ENCODE peak calls at places on chromosomes 16 and 17, in four cellular contexts. S is stimulated activated CD4-positive, alpha-beta T cell treated with anti-CD3 and anti-CD28 coated beads, Interleukin-12 subunit alpha, Interleukin-12 subunit beta, amount 100 ng/mL, for 24 hours; X is non-pigmented ciliary epithelial cell; B is tibial artery. R is an unnamed sample.

GRCh38 chr17:45019177-45019711 is 32.2 kb downstream of the DCAKD start:
- DNase-seq in X (no peak), S (peak), B (no peak), R (no peak)

GRCh38 chr16:28902909-28903308 is 22.1 kb downstream of the RABEP2 start:
- DNase-seq in S (no peak), B (no peak), X (no peak), R (no peak)

GRCh38 chr16:27748868-27749546 is 199.1 kb downstream of the KATNIP start:
- DNase-seq in B (peak), S (no peak), X (peak), R (peak)

GRCh38 chr16:83926726-83927397 is 26.2 kb upstream of the OSGIN1 start:
- DNase-seq in S (peak), X (no peak), B (peak), R (peak)

GRCh38 chr17:80805032-80805751 is 186.4 kb upstream of the CHMP6 start:
- DNase-seq in X (no peak), B (peak), S (no peak), R (no peak)

GRCh38 chr17:78993241-78993956 is 13.7 kb upstream of the LGALS3BP start:
- DNase-seq in X (no peak), B (peak), S (peak), R (no peak)

GRCh38 chr17:10357768-10358167 is 15.0 kb downstream of the MYH13 start:
- DNase-seq in X (no peak), B (no peak), S (peak), R (no peak)

GRCh38 chr17:40086150-40087044 is 14.0 kb downstream of the NR1D1 start:
- DNase-seq in X (no peak), S (peak), B (peak), R (no peak)

GRCh38 chr17:47872651-47873161 is 21.7 kb upstream of the SP6 start:
- DNase-seq in S (no peak), X (no peak), B (no peak), R (no peak)

GRCh38 chr17:17073627-17074521 is 31.6 kb downstream of the MPRIP start:
- DNase-seq in X (no peak), S (no peak), B (no peak), R (no peak)

GRCh38 chr16:9102379-9102778 is 10.9 kb downstream of the HAPSTR1 start:
- DNase-seq in S (no peak), B (no peak), X (peak), R (no peak)

GRCh38 chr17:41734139-41734948 is at the start of gene HAP1:
- DNase-seq in X (no peak), B (no peak), S (no peak), R (no peak)

GRCh38 chr16:49617016-49617569 is 238.8 kb downstream of the ZNF423 start:
- DNase-seq in B (no peak), S (no peak), X (no peak), R (no peak)

GRCh38 chr16:81599034-81599744 is 154.6 kb downstream of the CMIP start:
- DNase-seq in B (no peak), X (no peak), S (no peak), R (no peak)

GRCh38 chr16:85428168-85428898 is 184.8 kb upstream of the GSE1 start:
- DNase-seq in S (peak), X (no peak), B (peak), R (no peak)

GRCh38 chr16:63841271-63841670 is 1280.6 kb downstream of the CDH11 start:
- DNase-seq in X (no peak), B (no peak), S (no peak), R (no peak)

GRCh38 chr17:38798614-38799500 is 499 bp downstream of the PIP4K2B start:
- DNase-seq in X (no peak), S (peak), B (peak), R (no peak)

GRCh38 chr17:46851029-46851741 is at the start of gene WNT9B:
- DNase-seq in B (no peak), S (peak), X (no peak), R (no peak)

GRCh38 chr17:3867606-3868005 is 21.6 kb upstream of the NCBP3 start:
- DNase-seq in X (no peak), S (no peak), B (no peak), R (no peak)

GRCh38 chr17:33318241-33318640 is 25.1 kb upstream of the ASIC2 start:
- DNase-seq in S (no peak), B (no peak), X (no peak), R (no peak)

GRCh38 chr17:21242780-21243515 is 10.3 kb downstream of the NATD1 start:
- DNase-seq in B (no peak), S (no peak), X (no peak), R (no peak)

GRCh38 chr17:19646788-19647696 is 1.5 kb upstream of the ALDH3A2 start:
- DNase-seq in X (no peak), B (no peak), S (no peak), R (no peak)

GRCh38 chr17:31533546-31534155 is 142.2 kb downstream of the RAB11FIP4 start:
- DNase-seq in B (no peak), S (no peak), X (peak), R (peak)

GRCh38 chr17:69819316-69820087 is 255.5 kb upstream of the KCNJ16 start:
- DNase-seq in S (no peak), X (no peak), B (no peak), R (peak)

GRCh38 chr17:80025140-80025539 is 10.5 kb downstream of the TBC1D16 start:
- DNase-seq in X (no peak), S (no peak), B (no peak), R (no peak)

R was measured in epithelial cell of proximal tubule.